ENCODE peak calls at places on chromosomes 5 and 9, in eight cellular contexts. One of them, this sample, is unnamed.

GRCh38 chr9:130523921-130524320 is 55.5 kb upstream of the FUBP3 start:
- DNase-seq in ascending aorta: no peak
- DNase-seq in body of pancreas: no peak
- DNase-seq in ovary: no peak
- DNase-seq in AG09309: no peak
- DNase-seq in CD8-positive, alpha-beta T cell: no peak
- DNase-seq in fibroblast of pulmonary artery: no peak
- DNase-seq in LNCaP clone FGC: no peak
- DNase-seq in this sample: no peak

GRCh38 chr5:151864349-151864748 is 60.3 kb downstream of the GLRA1 start:
- DNase-seq in AG09309: no peak
- DNase-seq in body of pancreas: no peak
- DNase-seq in fibroblast of pulmonary artery: no peak
- DNase-seq in ascending aorta: no peak
- DNase-seq in ovary: no peak
- DNase-seq in CD8-positive, alpha-beta T cell: no peak
- DNase-seq in LNCaP clone FGC: no peak
- DNase-seq in this sample: no peak

GRCh38 chr5:167919268-167919560 is 372.2 kb upstream of the WWC1 start:
- DNase-seq in ovary: no peak
- DNase-seq in fibroblast of pulmonary artery: no peak
- DNase-seq in ascending aorta: no peak
- DNase-seq in body of pancreas: no peak
- DNase-seq in LNCaP clone FGC: no peak
- DNase-seq in CD8-positive, alpha-beta T cell: no peak
- DNase-seq in AG09309: no peak
- DNase-seq in this sample: no peak

GRCh38 chr5:761206-761771 is 23.2 kb downstream of the ZDHHC11B start:
- DNase-seq in ascending aorta: no peak
- DNase-seq in fibroblast of pulmonary artery: no peak
- DNase-seq in ovary: peak; percentile 11
- DNase-seq in body of pancreas: peak; percentile 10
- DNase-seq in AG09309: no peak
- DNase-seq in LNCaP clone FGC: no peak
- DNase-seq in CD8-positive, alpha-beta T cell: no peak
- DNase-seq in this sample: no peak

GRCh38 chr5:9543266-9543925 is 2.5 kb downstream of the SEMA5A start:
- DNase-seq in ascending aorta: no peak
- DNase-seq in LNCaP clone FGC: no peak
- DNase-seq in fibroblast of pulmonary artery: no peak
- DNase-seq in ovary: no peak
- DNase-seq in AG09309: no peak
- DNase-seq in body of pancreas: no peak
- DNase-seq in CD8-positive, alpha-beta T cell: no peak
- DNase-seq in this sample: peak; percentile 37

GRCh38 chr5:32545102-32545847 is 40.1 kb upstream of the SUB1 start:
- DNase-seq in AG09309: no peak
- DNase-seq in body of pancreas: no peak
- DNase-seq in ascending aorta: no peak
- DNase-seq in fibroblast of pulmonary artery: no peak
- DNase-seq in ovary: no peak
- DNase-seq in CD8-positive, alpha-beta T cell: no peak
- DNase-seq in LNCaP clone FGC: no peak
- DNase-seq in this sample: no peak

GRCh38 chr9:81588148-81588874 is 101.0 kb downstream of the TLE1 start:
- DNase-seq in fibroblast of pulmonary artery: peak; percentile 61
- DNase-seq in ascending aorta: peak; percentile 49
- DNase-seq in ovary: no peak
- DNase-seq in CD8-positive, alpha-beta T cell: no peak
- DNase-seq in AG09309: no peak
- DNase-seq in body of pancreas: peak; percentile 87
- DNase-seq in LNCaP clone FGC: peak; percentile 98
- DNase-seq in this sample: peak; percentile 73

GRCh38 chr5:110019780-110020179 is 330.1 kb downstream of the MAN2A1 start:
- DNase-seq in AG09309: no peak
- DNase-seq in ovary: no peak
- DNase-seq in ascending aorta: no peak
- DNase-seq in CD8-positive, alpha-beta T cell: no peak
- DNase-seq in LNCaP clone FGC: no peak
- DNase-seq in body of pancreas: no peak
- DNase-seq in fibroblast of pulmonary artery: no peak
- DNase-seq in this sample: no peak

GRCh38 chr5:74167206-74167929 is 473.2 kb downstream of the ENC1 start:
- DNase-seq in ovary: no peak
- DNase-seq in CD8-positive, alpha-beta T cell: no peak
- DNase-seq in fibroblast of pulmonary artery: peak; percentile 88
- DNase-seq in body of pancreas: no peak
- DNase-seq in ascending aorta: no peak
- DNase-seq in AG09309: peak; percentile 84
- DNase-seq in LNCaP clone FGC: peak; percentile 82
- DNase-seq in this sample: peak; percentile 91

GRCh38 chr5:122154910-122155309 is 25.6 kb downstream of the ZNF474 start:
- DNase-seq in body of pancreas: no peak
- DNase-seq in fibroblast of pulmonary artery: peak; percentile 62
- DNase-seq in LNCaP clone FGC: no peak
- DNase-seq in CD8-positive, alpha-beta T cell: no peak
- DNase-seq in AG09309: no peak
- DNase-seq in ascending aorta: no peak
- DNase-seq in ovary: no peak
- DNase-seq in this sample: peak; percentile 79

GRCh38 chr5:3709058-3709723 is 113.6 kb downstream of the IRX1 start:
- DNase-seq in body of pancreas: no peak
- DNase-seq in AG09309: no peak
- DNase-seq in ovary: no peak
- DNase-seq in LNCaP clone FGC: no peak
- DNase-seq in ascending aorta: no peak
- DNase-seq in CD8-positive, alpha-beta T cell: no peak
- DNase-seq in fibroblast of pulmonary artery: no peak
- DNase-seq in this sample: no peak

GRCh38 chr9:36928670-36929349 is 105.3 kb downstream of the PAX5 start:
- DNase-seq in ovary: no peak
- DNase-seq in AG09309: peak; percentile 70
- DNase-seq in ascending aorta: no peak
- DNase-seq in fibroblast of pulmonary artery: peak; percentile 74
- DNase-seq in body of pancreas: no peak
- DNase-seq in CD8-positive, alpha-beta T cell: no peak
- DNase-seq in LNCaP clone FGC: no peak
- DNase-seq in this sample: peak; percentile 76

GRCh38 chr9:14323969-14324366 is 10.0 kb upstream of the NFIB start:
- DNase-seq in LNCaP clone FGC: no peak
- DNase-seq in CD8-positive, alpha-beta T cell: no peak
- DNase-seq in body of pancreas: no peak
- DNase-seq in ascending aorta: no peak
- DNase-seq in ovary: no peak
- DNase-seq in fibroblast of pulmonary artery: no peak
- DNase-seq in AG09309: no peak
- DNase-seq in this sample: no peak

GRCh38 chr5:93621340-93621872 is 38.4 kb downstream of the NR2F1 start:
- DNase-seq in ascending aorta: no peak
- DNase-seq in LNCaP clone FGC: no peak
- DNase-seq in body of pancreas: peak; percentile 75
- DNase-seq in ovary: peak; percentile 81
- DNase-seq in CD8-positive, alpha-beta T cell: no peak
- DNase-seq in AG09309: no peak
- DNase-seq in fibroblast of pulmonary artery: peak; percentile 55
- DNase-seq in this sample: no peak

GRCh38 chr5:171469336-171469735 is 49.9 kb downstream of the FGF18 start:
- DNase-seq in AG09309: no peak
- DNase-seq in fibroblast of pulmonary artery: no peak
- DNase-seq in CD8-positive, alpha-beta T cell: no peak
- DNase-seq in body of pancreas: no peak
- DNase-seq in LNCaP clone FGC: no peak
- DNase-seq in ovary: no peak
- DNase-seq in ascending aorta: no peak
- DNase-seq in this sample: no peak

GRCh38 chr9:129506041-129506440 is 114.9 kb downstream of the C9orf50 start:
- DNase-seq in ovary: no peak
- DNase-seq in ascending aorta: no peak
- DNase-seq in AG09309: no peak
- DNase-seq in body of pancreas: no peak
- DNase-seq in CD8-positive, alpha-beta T cell: no peak
- DNase-seq in fibroblast of pulmonary artery: no peak
- DNase-seq in LNCaP clone FGC: no peak
- DNase-seq in this sample: no peak

GRCh38 chr9:129506892-129507291 is 114.0 kb downstream of the C9orf50 start:
- DNase-seq in ascending aorta: no peak
- DNase-seq in ovary: no peak
- DNase-seq in fibroblast of pulmonary artery: peak; percentile 70
- DNase-seq in AG09309: no peak
- DNase-seq in LNCaP clone FGC: no peak
- DNase-seq in body of pancreas: no peak
- DNase-seq in CD8-positive, alpha-beta T cell: no peak
- DNase-seq in this sample: peak; percentile 42

GRCh38 chr9:129507805-129508204 is 113.1 kb downstream of the C9orf50 start:
- DNase-seq in AG09309: no peak
- DNase-seq in fibroblast of pulmonary artery: no peak
- DNase-seq in ascending aorta: no peak
- DNase-seq in LNCaP clone FGC: no peak
- DNase-seq in CD8-positive, alpha-beta T cell: no peak
- DNase-seq in body of pancreas: no peak
- DNase-seq in ovary: no peak
- DNase-seq in this sample: no peak

GRCh38 chr9:129511320-129511900 is 109.5 kb downstream of the C9orf50 start:
- DNase-seq in LNCaP clone FGC: no peak
- DNase-seq in CD8-positive, alpha-beta T cell: no peak
- DNase-seq in fibroblast of pulmonary artery: no peak
- DNase-seq in body of pancreas: no peak
- DNase-seq in ovary: no peak
- DNase-seq in ascending aorta: no peak
- DNase-seq in AG09309: no peak
- DNase-seq in this sample: no peak

GRCh38 chr9:129509508-129509907 is 111.4 kb downstream of the C9orf50 start:
- DNase-seq in ovary: no peak
- DNase-seq in AG09309: peak; percentile 79
- DNase-seq in CD8-positive, alpha-beta T cell: no peak
- DNase-seq in LNCaP clone FGC: no peak
- DNase-seq in body of pancreas: no peak
- DNase-seq in ascending aorta: no peak
- DNase-seq in fibroblast of pulmonary artery: peak; percentile 80
- DNase-seq in this sample: peak; percentile 89
- TF ChIP-seq CTCF in ovary: no peak
- TF ChIP-seq CTCF in AG09309: no peak
- TF ChIP-seq CTCF in CD8-positive, alpha-beta T cell: no peak
- TF ChIP-seq CTCF in LNCaP clone FGC: no peak
- TF ChIP-seq CTCF in body of pancreas: no peak
- TF ChIP-seq CTCF in ascending aorta: no peak
- TF ChIP-seq CTCF in fibroblast of pulmonary artery: no peak
- TF ChIP-seq CTCF in this sample: no peak

DNA sequence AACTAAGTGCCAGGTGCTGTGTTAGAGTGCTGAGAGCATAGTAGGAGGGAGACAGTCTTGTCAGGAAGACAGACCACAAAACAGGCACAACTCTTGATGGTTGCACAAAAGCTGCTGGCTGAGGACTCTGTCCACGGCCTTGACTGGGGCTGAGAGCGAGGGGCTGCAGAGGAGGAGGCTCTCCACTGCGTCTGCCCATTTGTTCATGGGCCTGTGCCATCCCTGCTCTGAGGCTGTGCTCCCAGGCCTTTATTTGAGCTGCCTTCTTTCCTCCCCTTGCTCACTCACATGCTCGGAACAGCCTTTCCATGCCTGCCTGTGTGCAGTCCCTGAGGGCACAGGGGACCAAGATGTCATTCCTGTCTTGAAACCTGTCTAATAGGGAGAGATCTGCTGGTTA is 147.8 kb downstream of the CACNA1B start:
- DNase-seq in ovary: no peak
- DNase-seq in ascending aorta: no peak
- DNase-seq in body of pancreas: no peak
- DNase-seq in CD8-positive, alpha-beta T cell: no peak
- DNase-seq in LNCaP clone FGC: no peak
- DNase-seq in fibroblast of pulmonary artery: no peak
- DNase-seq in AG09309: no peak
- DNase-seq in this sample: no peak
- H3K4me3 ChIP-seq in ovary: no peak overlapping the region
- H3K4me3 ChIP-seq in ascending aorta: no peak overlapping the region
- H3K4me3 ChIP-seq in body of pancreas: no peak overlapping the region
- H3K4me3 ChIP-seq in CD8-positive, alpha-beta T cell: no peak overlapping the region
- H3K4me3 ChIP-seq in LNCaP clone FGC: no peak overlapping the region
- H3K4me3 ChIP-seq in fibroblast of pulmonary artery: no peak overlapping the region
- H3K4me3 ChIP-seq in AG09309: no peak overlapping the region
- H3K4me3 ChIP-seq in this sample: no peak overlapping the region

GRCh38 chr5:84622485-84622884 is 237.8 kb upstream of the EDIL3 start:
- DNase-seq in ascending aorta: no peak
- DNase-seq in ovary: no peak
- DNase-seq in CD8-positive, alpha-beta T cell: no peak
- DNase-seq in LNCaP clone FGC: no peak
- DNase-seq in fibroblast of pulmonary artery: no peak
- DNase-seq in AG09309: no peak
- DNase-seq in body of pancreas: no peak
- DNase-seq in this sample: no peak
- TF ChIP-seq CTCF in ascending aorta: no peak
- TF ChIP-seq CTCF in ovary: no peak
- TF ChIP-seq CTCF in CD8-positive, alpha-beta T cell: no peak
- TF ChIP-seq CTCF in LNCaP clone FGC: no peak
- TF ChIP-seq CTCF in fibroblast of pulmonary artery: no peak
- TF ChIP-seq CTCF in AG09309: no peak
- TF ChIP-seq CTCF in body of pancreas: no peak
- TF ChIP-seq CTCF in this sample: no peak

GRCh38 chr5:154712518-154713437 is 42.4 kb upstream of the LARP1 start:
- DNase-seq in CD8-positive, alpha-beta T cell: no peak
- DNase-seq in ovary: no peak
- DNase-seq in fibroblast of pulmonary artery: no peak
- DNase-seq in LNCaP clone FGC: peak; percentile 89
- DNase-seq in ascending aorta: no peak
- DNase-seq in AG09309: no peak
- DNase-seq in body of pancreas: peak; percentile 86
- DNase-seq in this sample: no peak

GRCh38 chr5:154709368-154710305 is 45.5 kb upstream of the LARP1 start:
- DNase-seq in fibroblast of pulmonary artery: no peak
- DNase-seq in AG09309: no peak
- DNase-seq in CD8-positive, alpha-beta T cell: no peak
- DNase-seq in ascending aorta: no peak
- DNase-seq in LNCaP clone FGC: no peak
- DNase-seq in ovary: no peak
- DNase-seq in body of pancreas: no peak
- DNase-seq in this sample: no peak

GRCh38 chr5:154708845-154709244 is 46.3 kb upstream of the LARP1 start:
- DNase-seq in ovary: no peak
- DNase-seq in CD8-positive, alpha-beta T cell: no peak
- DNase-seq in ascending aorta: no peak
- DNase-seq in LNCaP clone FGC: no peak
- DNase-seq in fibroblast of pulmonary artery: no peak
- DNase-seq in body of pancreas: no peak
- DNase-seq in AG09309: no peak
- DNase-seq in this sample: no peak

GRCh38 chr5:154714271-154714986 is 40.7 kb upstream of the LARP1 start:
- DNase-seq in ascending aorta: no peak
- DNase-seq in CD8-positive, alpha-beta T cell: no peak
- DNase-seq in ovary: no peak
- DNase-seq in LNCaP clone FGC: no peak
- DNase-seq in body of pancreas: peak; percentile 23
- DNase-seq in fibroblast of pulmonary artery: peak; percentile 55
- DNase-seq in AG09309: no peak
- DNase-seq in this sample: peak; percentile 45

DNA sequence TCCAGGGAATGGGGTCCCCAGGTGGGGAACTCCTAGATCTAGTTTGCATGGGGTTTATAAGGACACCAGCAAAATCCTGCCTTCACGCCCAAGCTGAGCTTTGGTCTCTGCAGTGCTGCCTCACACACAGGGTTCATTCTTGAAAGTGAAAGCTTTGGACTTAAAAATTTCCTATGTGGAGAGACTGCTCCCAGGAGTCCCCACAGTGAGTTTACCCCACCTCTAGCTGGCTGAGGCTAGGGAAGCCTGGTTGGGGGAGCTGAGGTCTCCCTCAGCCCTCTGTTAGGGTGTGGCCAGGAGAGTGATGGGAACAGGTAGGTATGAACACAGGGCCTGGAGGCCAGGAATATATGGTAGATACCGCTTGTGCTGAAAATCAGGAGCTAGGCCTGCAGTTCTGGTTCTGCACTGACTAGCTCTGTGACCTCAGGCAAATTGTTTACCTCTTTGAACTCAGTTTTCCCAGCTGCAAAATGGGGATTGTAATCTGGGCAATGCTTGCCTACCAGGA is 41.5 kb upstream of the LARP1 start:
- DNase-seq in AG09309: no peak
- DNase-seq in body of pancreas: peak; percentile 24
- DNase-seq in LNCaP clone FGC: peak; percentile 23
- DNase-seq in ascending aorta: no peak
- DNase-seq in CD8-positive, alpha-beta T cell: no peak
- DNase-seq in ovary: no peak
- DNase-seq in fibroblast of pulmonary artery: no peak
- DNase-seq in this sample: peak; percentile 26
- H3K4me3 ChIP-seq in AG09309: no peak overlapping the region
- H3K4me3 ChIP-seq in body of pancreas: peak overlapping the region; percentile 26
- H3K4me3 ChIP-seq in LNCaP clone FGC: peak overlapping the region; percentile 54
- H3K4me3 ChIP-seq in ascending aorta: no peak overlapping the region
- H3K4me3 ChIP-seq in CD8-positive, alpha-beta T cell: no peak overlapping the region
- H3K4me3 ChIP-seq in ovary: no peak overlapping the region
- H3K4me3 ChIP-seq in fibroblast of pulmonary artery: no peak overlapping the region
- H3K4me3 ChIP-seq in this sample: no peak overlapping the region